ENCODE peak calls at places on chromosome 18, in seven cellular contexts. V is neuronal stem cell, Y is mesenchymal stem cell, J is H1, I is IMR-90, Z is mesendoderm, F is trophoblast cell. U is an unnamed sample. For H3K4me1, the result is how much of the 10 kb centered on the place peaks cover.

GRCh38 chr18:9365406-9365805 is 30.8 kb downstream of the TWSG1 start:
- DNase-seq in J (no peak), Z (peak), V (no peak), Y (peak), F (no peak), I (peak), U (no peak)

GRCh38 chr18:80254971-80255500 is 7.7 kb upstream of the PARD6G start:
- DNase-seq in Z (no peak), V (no peak), I (no peak), J (no peak), F (no peak), Y (no peak), U (no peak)

GRCh38 chr18:45541421-45541820 is 73.9 kb upstream of the SLC14A2 start:
- DNase-seq in I (no peak), Y (no peak), V (no peak), J (no peak), F (no peak), Z (no peak), U (no peak)

GRCh38 chr18:57803119-57803969 is at the start of gene ATP8B1:
- DNase-seq in I (peak), Z (peak), V (peak), J (peak), Y (peak), F (peak), U (peak)

GRCh38 chr18:35331367-35332087 is 12.7 kb downstream of the ZNF24 start:
- DNase-seq in Y (no peak), Z (no peak), V (no peak), I (no peak), J (no peak), F (no peak), U (no peak)

GRCh38 chr18:56890632-56891031 is 239.5 kb downstream of the WDR7 start:
- DNase-seq in F (peak), V (no peak), Z (peak), Y (peak), I (peak), J (no peak), U (no peak)

GRCh38 chr18:54822872-54823845 is 5.1 kb upstream of the RAB27B start:
- DNase-seq in V (no peak), Y (peak), F (no peak), J (no peak), I (peak), Z (no peak), U (no peak)

GRCh38 chr18:44973282-44973681 is 292.6 kb downstream of the SETBP1 start:
- DNase-seq in F (no peak), J (no peak), V (no peak), Z (peak), Y (peak), I (no peak), U (no peak)

GRCh38 chr18:50138181-50139064 is 56.5 kb downstream of the MYO5B start:
- DNase-seq in F (no peak), I (no peak), J (no peak), Y (no peak), V (no peak), Z (no peak), U (no peak)

GRCh38 chr18:40917096-40917495 is 1037.9 kb upstream of the PIK3C3 start:
- DNase-seq in V (no peak), J (no peak), Y (peak), Z (no peak), I (peak), F (no peak), U (no peak)

GRCh38 chr18:13583567-13584245 is 142.7 kb downstream of the FAM210A start:
- DNase-seq in J (no peak), Y (no peak), I (no peak), F (no peak), Z (no peak), V (peak), U (no peak)

GRCh38 chr18:70781860-70782453 is 493.1 kb downstream of the SOCS6 start:
- DNase-seq in J (peak), F (no peak), Z (peak), V (peak), Y (no peak), I (peak), U (peak)

GRCh38 chr18:75860166-75860565 is 432.7 kb upstream of the SMIM21 start:
- DNase-seq in Y (no peak), I (no peak), J (no peak), F (no peak), Z (no peak), V (no peak), U (no peak)

GRCh38 chr18:7429831-7430230 is 137.3 kb upstream of the PTPRM start:
- DNase-seq in I (no peak), J (no peak), Y (no peak), V (no peak), Z (no peak), F (no peak), U (no peak)

GRCh38 chr18:9097349-9097748 is 5.2 kb upstream of the NDUFV2 start:
- DNase-seq in F (no peak), I (no peak), J (no peak), V (no peak), Z (no peak), Y (no peak), U (no peak)

DNA sequence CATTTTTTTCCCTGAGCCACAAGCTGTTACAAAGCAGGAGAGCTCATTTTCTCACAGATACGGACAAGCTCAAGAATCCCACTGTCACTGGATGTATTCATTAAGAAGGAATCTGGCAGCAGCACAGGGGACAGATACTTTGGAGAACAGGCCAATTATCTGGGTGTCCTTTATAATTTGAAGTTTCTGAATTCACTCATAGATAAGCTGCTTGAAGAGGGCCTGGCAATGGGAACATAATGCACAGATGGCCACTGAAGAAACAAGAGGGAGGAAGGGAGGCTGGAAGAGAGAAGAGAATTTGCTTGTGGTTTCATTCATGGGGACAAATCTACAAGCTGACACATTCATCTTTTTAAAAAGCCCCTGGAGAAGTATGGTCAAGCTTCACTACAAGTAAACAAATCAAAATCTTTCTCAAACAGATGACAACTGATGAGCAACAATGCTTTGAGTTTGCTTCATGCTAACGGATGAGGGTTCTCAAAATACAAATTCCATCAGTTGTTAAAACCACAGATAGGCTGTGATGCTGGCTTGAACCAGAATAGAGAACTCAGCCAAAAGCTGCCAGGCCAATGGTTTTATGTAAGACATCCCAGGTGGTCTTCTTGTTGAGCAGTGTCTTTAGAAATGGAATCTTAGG is 11.9 kb downstream of the BCL2 start:
- DNase-seq in I (no peak), Y (peak), F (no peak), J (no peak), Z (no peak), V (no peak), U (no peak)
- H3K27ac ChIP-seq in I (no peak), Y (peak), F (no peak), J (no peak), Z (no peak), V (peak), U (no peak)

DNA sequence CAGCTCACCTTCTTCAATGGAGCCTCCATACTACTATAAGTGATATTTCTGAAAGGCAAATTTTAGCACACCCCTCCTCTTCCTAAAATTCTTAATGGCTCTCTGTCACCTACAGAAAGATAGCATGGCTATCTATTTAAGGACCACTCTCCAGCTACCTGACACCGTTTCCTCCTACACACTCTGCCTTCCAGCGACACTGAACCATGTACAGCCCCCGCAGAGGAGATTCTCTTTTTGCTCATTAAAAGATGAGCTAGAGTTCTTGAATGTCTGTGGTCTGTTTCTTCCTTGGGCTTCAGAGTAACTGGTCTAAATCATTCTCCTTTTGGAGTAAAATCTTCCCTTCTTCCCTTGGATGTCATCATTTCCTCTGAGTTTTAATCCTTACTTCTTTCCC is 38.4 kb upstream of the GAREM1 start:
- DNase-seq in Y (no peak), V (no peak), F (no peak), J (no peak), Z (no peak), I (no peak), U (no peak)
- H2BK5ac ChIP-seq in Y (no peak), V (no peak), F (no peak), J (no peak), Z (no peak), I (no peak), U (no peak)

DNA sequence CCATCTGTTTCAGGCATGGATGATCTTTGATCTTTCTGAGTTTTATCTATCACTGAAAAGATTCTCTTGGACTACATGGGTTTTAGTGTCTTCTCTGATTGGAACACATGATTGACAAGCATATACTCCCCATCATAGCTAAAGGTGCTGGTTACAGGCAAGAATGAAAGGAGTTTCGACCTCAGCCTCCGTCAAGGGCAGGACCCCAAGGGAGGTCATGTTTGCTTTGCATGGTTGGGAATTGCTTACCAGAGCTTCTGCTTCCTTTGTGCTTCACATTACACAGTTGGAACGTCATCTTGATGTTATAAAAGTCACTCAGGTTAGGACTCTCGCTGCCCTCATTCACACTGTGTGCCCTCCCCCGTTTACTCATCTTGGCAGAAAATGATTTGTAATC is 287.7 kb downstream of the PIK3C3 start:
- DNase-seq in F (no peak), J (no peak), Y (no peak), Z (no peak), I (no peak), V (no peak), U (no peak)
- H3K4me1 ChIP-seq in F (under half), J (under half), Y (under half), Z (under half), I (under half), V (under half), U (under half)

GRCh38 chr18:77023115-77023782 is 109.3 kb downstream of the MBP start:
- DNase-seq in I (no peak), V (no peak), Z (no peak), J (no peak), F (no peak), Y (no peak), U (no peak)
- H3K27ac ChIP-seq in I (no peak), V (no peak), Z (no peak), J (no peak), F (no peak), Y (no peak), U (no peak)

GRCh38 chr18:60049172-60049571 is 149.4 kb downstream of the PMAIP1 start:
- DNase-seq in V (no peak), Z (no peak), I (no peak), J (no peak), F (no peak), Y (no peak), U (no peak)

GRCh38 chr18:60059216-60059615 is 159.4 kb downstream of the PMAIP1 start:
- DNase-seq in I (no peak), F (no peak), Z (no peak), J (no peak), V (no peak), Y (no peak), U (no peak)

GRCh38 chr18:60050821-60051220 is 151.0 kb downstream of the PMAIP1 start:
- DNase-seq in J (no peak), F (no peak), I (no peak), V (no peak), Y (no peak), Z (no peak), U (no peak)

GRCh38 chr18:60053747-60054304 is 154.0 kb downstream of the PMAIP1 start:
- DNase-seq in I (peak), F (peak), J (no peak), Z (peak), V (no peak), Y (peak), U (peak)
- H2BK5ac ChIP-seq in I (peak), F (no peak), J (no peak), Z (no peak), V (no peak), Y (no peak), U (no peak)

GRCh38 chr18:61892683-61893303 is at the start of gene RNF152:
- DNase-seq in Z (peak), I (peak), J (no peak), Y (peak), F (no peak), V (peak), U (peak)

GRCh38 chr18:61893971-61894750 is 1.4 kb upstream of the RNF152 start:
- DNase-seq in V (peak), I (peak), Y (peak), F (peak), Z (peak), J (peak), U (peak)

GRCh38 chr18:61894751-61895524 is 2.1 kb upstream of the RNF152 start:
- DNase-seq in I (no peak), J (no peak), Z (no peak), Y (no peak), F (no peak), V (no peak), U (no peak)

GRCh38 chr18:61891874-61892273 is 933 bp downstream of the RNF152 start:
- DNase-seq in J (no peak), V (no peak), I (no peak), Z (no peak), F (no peak), Y (no peak), U (no peak)

GRCh38 chr18:61893304-61893970 is 630 bp upstream of the RNF152 start:
- DNase-seq in Y (peak), I (peak), J (no peak), F (no peak), Z (peak), V (peak), U (peak)
- H3K4me1 ChIP-seq in Y (under half), I (under half), J (under half), F (under half), Z (under half), V (under half), U (under half)

DNA sequence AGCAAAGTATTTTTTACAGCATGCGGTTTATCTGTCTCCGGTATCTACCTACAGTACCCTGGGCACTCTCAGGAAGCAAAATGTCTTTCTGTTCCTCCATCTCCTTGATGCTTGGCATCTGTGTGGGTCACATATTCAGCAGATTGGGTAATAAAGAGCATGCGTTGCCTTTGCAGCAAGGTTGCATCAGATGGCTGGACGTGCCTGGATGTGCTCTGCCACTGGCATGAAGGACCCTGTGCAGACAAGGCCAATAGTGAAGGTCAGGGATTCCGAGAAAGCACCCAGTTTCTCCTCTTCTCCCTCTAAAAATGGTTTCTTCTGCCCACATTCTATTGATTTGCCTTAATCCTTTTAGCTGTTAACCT is 9.6 kb downstream of the CTIF start:
- DNase-seq in V (no peak), I (no peak), Z (no peak), F (no peak), Y (peak), J (no peak), U (no peak)
- H3K27ac ChIP-seq in V (no peak), I (peak), Z (no peak), F (no peak), Y (peak), J (peak), U (peak)

DNA sequence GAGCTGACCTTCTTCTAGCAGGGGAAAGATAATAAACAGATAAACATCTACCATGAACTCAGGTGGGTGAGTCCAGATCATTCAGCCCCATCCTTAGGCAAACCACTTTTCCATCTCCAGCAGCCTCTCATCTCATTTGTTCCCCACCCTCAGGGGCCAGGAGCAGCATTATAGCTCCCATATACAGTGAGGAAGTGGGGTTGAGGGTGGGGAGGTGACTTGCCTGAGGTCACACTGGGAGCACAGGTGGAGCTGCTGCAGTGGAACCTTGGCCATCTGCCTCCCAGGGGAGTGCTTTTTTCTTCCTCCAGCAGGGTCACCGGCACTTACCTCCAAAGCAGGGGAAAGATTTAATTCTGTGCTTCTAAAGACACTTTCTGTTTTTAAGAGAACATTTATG is 212.5 kb upstream of the SMAD2 start:
- DNase-seq in Z (no peak), J (no peak), Y (no peak), I (no peak), F (no peak), V (no peak), U (no peak)
- H2BK5ac ChIP-seq in Z (no peak), J (no peak), Y (no peak), I (no peak), F (no peak), V (no peak), U (no peak)

DNA sequence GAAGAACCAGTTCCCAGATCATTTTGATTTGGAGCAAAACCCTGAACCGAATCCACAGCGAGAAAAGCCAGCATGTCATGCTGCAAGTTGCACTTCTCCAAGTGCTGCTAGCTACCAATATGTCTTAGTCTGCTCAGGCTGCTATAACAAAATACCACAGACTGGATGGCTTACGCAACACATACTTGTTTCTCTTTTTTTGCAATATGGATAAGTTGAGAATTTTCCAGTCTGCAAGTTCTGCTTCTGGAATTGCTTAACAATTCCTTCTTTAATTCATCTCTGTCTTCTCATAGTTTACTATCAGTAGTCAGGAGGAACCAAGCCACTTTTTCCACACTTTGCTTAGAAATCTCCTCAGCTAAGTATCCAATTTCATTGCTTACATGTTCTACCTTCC is 105.9 kb upstream of the RBBP8 start:
- DNase-seq in Z (no peak), I (peak), Y (peak), V (no peak), F (peak), J (no peak), U (no peak)
- H3K4me1 ChIP-seq in Z (under half), I (under half), Y (under half), V (under half), F (under half), J (under half), U (under half)

DNA sequence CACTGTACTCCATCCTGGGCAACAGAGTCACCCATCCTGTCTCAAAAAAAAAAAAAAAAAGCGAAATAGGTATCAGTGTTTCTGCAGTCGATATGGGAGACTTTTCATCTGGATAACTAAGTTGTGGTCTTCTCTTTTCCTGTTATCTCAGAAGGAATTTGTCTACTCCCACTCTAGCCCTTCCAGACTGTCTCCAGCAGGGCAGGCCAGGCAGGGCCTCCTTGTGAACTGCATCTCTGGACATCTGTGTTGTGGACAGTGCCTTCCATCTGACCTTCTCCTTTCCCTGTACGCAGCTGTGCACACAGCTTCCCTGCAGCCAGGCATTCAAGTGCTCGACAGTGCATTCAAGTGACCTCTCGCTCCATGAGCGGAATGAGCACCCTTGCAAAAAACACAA is 110.2 kb downstream of the CABLES1 start:
- DNase-seq in Z (no peak), I (no peak), J (no peak), Y (no peak), F (no peak), V (no peak), U (no peak)
- H3K27ac ChIP-seq in Z (no peak), I (no peak), J (no peak), Y (no peak), F (no peak), V (no peak), U (no peak)